ENCODE peak calls at places on chromosomes 11 and 22, in six cellular contexts. R is H9, D is IMR-90, L is neuronal stem cell, Z is H1, V is mesenchymal stem cell. U is an unnamed sample.

GRCh38 chr22:36374603-36375024 is 13.2 kb downstream of the MYH9 start:
- DNase-seq in R (no peak), D (peak; percentile 77), L (no peak), Z (no peak), V (peak; percentile 60), U (peak; percentile 8)

GRCh38 chr11:105689636-105690035 is 79.8 kb downstream of the GRIA4 start:
- DNase-seq in R (no peak), D (no peak), L (no peak), Z (no peak), V (no peak), U (peak; percentile 3)

GRCh38 chr11:17161515-17161914 is 46.3 kb downstream of the PIK3C2A start:
- DNase-seq in R (no peak), D (no peak), L (no peak), Z (no peak), V (no peak), U (no peak)

GRCh38 chr11:33689089-33689488 is 11.5 kb downstream of the C11orf91 start:
- DNase-seq in R (no peak), D (no peak), L (no peak), Z (no peak), V (no peak), U (no peak)

GRCh38 chr22:43313497-43314474 is 29.4 kb downstream of the SCUBE1 start:
- DNase-seq in R (no peak), D (no peak), L (no peak), Z (no peak), V (peak; percentile 26), U (peak; percentile 24)

GRCh38 chr22:18001040-18001893 is 23.1 kb downstream of the MICAL3 start:
- DNase-seq in R (peak; percentile 95), D (peak; percentile 99), L (peak; percentile 98), Z (peak; percentile 89), V (peak; percentile 99), U (peak; percentile 99)

GRCh38 chr22:36409911-36410756 is 22.4 kb upstream of the MYH9 start:
- DNase-seq in R (peak; percentile 100), D (no peak), L (peak; percentile 89), Z (peak; percentile 96), V (peak; percentile 68), U (peak; percentile 100)

GRCh38 chr11:6570691-6571427 is 32.6 kb downstream of the RRP8 start:
- DNase-seq in R (peak; percentile 69), D (no peak), L (no peak), Z (no peak), V (no peak), U (no peak)

GRCh38 chr22:18110194-18110943 is at the start of gene TUBA8:
- DNase-seq in R (peak; percentile 52), D (peak; percentile 16), L (peak; percentile 30), Z (no peak), V (peak; percentile 21), U (peak; percentile 29)

GRCh38 chr11:66891849-66892660 is 35.2 kb downstream of the LRFN4 start:
- DNase-seq in R (peak; percentile 82), D (peak; percentile 99), L (no peak), Z (no peak), V (peak; percentile 94), U (peak; percentile 96)

GRCh38 chr11:36288442-36289225 is 590 bp downstream of the COMMD9 start:
- DNase-seq in R (no peak), D (no peak), L (no peak), Z (no peak), V (no peak), U (peak; percentile 11)

GRCh38 chr11:74557526-74557925 is 34.9 kb upstream of the POLD3 start:
- DNase-seq in R (no peak), D (no peak), L (no peak), Z (no peak), V (no peak), U (no peak)

GRCh38 chr22:40224702-40225101 is 47.0 kb downstream of the TNRC6B start:
- DNase-seq in R (no peak), D (peak; percentile 6), L (no peak), Z (no peak), V (no peak), U (no peak)

GRCh38 chr22:40218723-40219294 is 41.1 kb downstream of the TNRC6B start:
- DNase-seq in R (peak; percentile 18), D (peak; percentile 31), L (no peak), Z (no peak), V (no peak), U (no peak)

GRCh38 chr22:40221055-40221414 is 43.3 kb downstream of the TNRC6B start:
- DNase-seq in R (no peak), D (no peak), L (no peak), Z (no peak), V (no peak), U (no peak)

GRCh38 chr22:40218152-40218551 is 40.4 kb downstream of the TNRC6B start:
- DNase-seq in R (no peak), D (no peak), L (no peak), Z (no peak), V (no peak), U (no peak)

DNA sequence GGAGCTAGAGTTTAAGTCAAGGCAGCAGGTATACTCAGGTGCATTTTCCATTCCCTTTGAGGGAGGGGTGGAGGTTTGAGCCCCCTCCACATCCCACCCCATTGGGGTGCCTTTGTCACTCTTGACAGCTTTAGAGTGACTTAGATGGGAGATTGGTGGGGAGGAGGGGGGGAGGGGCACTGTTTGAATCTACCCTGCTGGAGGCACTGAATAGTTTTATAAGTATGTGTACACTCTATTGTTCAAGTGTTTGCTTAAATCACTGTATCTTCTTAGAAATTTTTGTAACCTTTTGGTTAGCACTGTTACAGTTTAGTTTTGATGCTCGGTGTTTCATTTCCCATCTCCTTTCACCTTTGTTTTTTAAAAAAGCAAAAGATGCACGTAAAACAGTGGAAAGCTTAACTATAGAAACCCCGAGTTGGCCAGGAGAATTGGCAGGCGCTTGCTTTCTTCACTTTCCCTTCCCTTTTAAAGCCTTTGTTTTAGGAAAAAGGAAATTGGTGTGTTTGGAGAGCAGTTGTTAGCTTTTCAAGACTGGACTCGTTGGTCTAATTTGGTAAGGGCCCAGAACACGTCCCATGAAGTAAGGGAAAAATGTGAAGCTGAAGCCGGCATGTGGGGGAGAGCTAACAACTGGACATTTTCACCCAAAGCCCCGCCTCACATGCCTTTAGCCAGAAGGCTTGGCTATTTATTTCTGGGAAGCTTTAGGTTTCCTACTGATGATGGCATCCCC is 42.8 kb downstream of the TNRC6B start:
- DNase-seq in R (peak; percentile 14), D (no peak), L (no peak), Z (no peak), V (no peak), U (no peak)
- H3K4me1 ChIP-seq in R (peaks cover 32% of the 10 kb centered on the region), D (peaks cover 12% of the 10 kb centered on the region), L (peaks cover 3% of the 10 kb centered on the region), Z (peaks cover 28% of the 10 kb centered on the region), V (peaks cover 16% of the 10 kb centered on the region), U (peaks cover 4% of the 10 kb centered on the region)

GRCh38 chr11:72752088-72752914 is at the start of gene ARAP1:
- DNase-seq in R (peak; percentile 90), D (peak; percentile 59), L (peak; percentile 60), Z (no peak), V (peak; percentile 77), U (peak; percentile 91)
- H3K18ac ChIP-seq in R (peak within 1 kb of the TSS; percentile 18), D (peak within 1 kb of the TSS; percentile 64), L (peak within 1 kb of the TSS; percentile 93), Z (peak within 1 kb of the TSS; percentile 83), V (peak within 1 kb of the TSS; percentile 87), U (peak within 1 kb of the TSS; percentile 94)

GRCh38 chr11:26490546-26490945 is 81.5 kb downstream of the MUC15 start:
- DNase-seq in R (no peak), D (no peak), L (no peak), Z (no peak), V (no peak), U (no peak)

DNA sequence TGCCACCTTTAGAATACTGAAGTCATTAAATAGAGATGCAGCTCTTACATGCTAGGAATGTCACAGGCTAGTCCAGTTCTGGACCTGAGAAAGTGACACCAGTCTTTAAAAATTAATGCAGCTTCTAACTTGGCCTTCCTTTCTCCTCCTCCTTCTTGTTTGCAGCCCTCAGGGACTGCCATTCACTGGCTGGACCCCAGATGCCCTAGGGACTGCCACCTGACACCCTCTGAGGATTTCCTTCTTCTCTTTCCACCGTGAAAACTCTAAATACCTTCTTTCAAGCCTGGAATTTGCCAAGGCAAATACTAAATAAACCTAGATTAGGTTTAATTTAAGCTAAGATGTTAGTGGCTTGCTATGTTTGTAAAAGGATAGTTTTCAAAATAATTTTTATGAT is 78.4 kb downstream of the MUC15 start:
- DNase-seq in R (no peak), D (no peak), L (peak; percentile 12), Z (no peak), V (no peak), U (no peak)
- H3K4ac ChIP-seq in R (no peak overlapping the region), D (no peak overlapping the region), L (no peak overlapping the region), Z (no peak overlapping the region), V (no peak overlapping the region), U (no peak overlapping the region)

DNA sequence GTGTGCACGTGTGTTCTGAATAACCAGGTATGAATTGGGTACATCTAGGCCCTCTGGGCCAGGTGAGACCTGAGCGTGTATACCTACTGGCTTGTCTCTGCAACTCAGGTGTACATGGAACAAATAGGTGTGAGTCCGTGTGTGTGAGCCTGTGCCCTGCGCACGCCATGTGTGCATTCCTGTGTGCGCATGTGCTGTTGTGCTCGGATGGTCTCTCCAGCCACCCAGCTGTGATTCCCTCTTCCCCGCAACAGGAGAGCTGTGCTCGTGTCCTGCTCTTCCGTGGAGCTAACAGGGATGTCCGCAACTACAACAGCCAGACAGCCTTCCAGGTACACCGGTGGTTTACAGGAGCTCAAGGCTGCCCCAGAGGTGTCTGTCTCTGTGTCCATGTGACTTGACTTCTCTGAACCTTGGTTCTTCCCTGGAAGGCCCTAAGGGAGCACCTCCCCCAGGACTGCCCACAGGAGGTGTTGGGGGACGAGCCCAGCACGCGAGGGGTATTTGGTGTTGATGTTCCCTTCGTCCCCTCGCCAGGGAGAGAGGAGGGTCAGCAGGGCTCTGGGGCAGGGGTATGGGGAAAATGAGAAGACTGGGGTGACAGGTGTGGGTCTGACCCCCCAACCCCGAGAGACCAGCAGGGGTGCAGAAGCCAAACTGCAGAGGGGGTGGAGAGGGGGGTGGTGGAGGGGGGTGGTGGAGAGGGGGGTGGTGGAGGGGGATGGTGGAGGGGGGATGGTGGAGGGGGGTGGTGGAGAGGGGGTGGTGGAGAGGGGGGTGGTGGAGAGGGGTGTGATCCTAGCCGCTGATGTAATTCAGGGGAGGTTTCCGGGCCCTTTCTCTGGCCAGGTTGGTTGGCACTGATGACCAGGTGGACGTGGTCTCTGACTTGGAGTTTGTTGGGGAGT is 10.7 kb downstream of the SHANK3 start:
- DNase-seq in R (no peak), D (no peak), L (no peak), Z (no peak), V (no peak), U (no peak)
- H3K4me1 ChIP-seq in R (no peaks in the 10 kb centered on the region), D (no peaks in the 10 kb centered on the region), L (no peaks in the 10 kb centered on the region), Z (no peaks in the 10 kb centered on the region), V (peaks cover 6% of the 10 kb centered on the region), U (no peaks in the 10 kb centered on the region)

DNA sequence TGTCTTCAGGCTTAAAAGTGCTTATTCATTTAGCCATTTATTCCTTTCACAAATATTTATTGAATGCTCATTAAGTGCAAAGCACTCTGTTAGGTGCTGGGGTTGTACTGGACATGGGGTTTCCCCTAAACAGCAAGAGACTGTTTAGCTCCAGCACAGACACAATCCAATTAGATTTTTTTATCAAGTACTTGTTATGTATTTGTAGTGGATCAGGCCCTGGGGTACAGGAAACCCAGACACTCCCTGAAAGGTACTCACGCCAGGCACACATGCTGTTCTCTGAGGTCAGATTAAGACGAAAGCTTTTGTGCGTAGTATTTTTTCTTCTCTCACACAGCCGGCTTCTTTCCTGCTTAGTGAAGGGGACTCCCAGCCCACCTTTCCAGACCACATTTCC is 218.1 kb upstream of the PLET1 start:
- DNase-seq in R (no peak), D (no peak), L (no peak), Z (no peak), V (no peak), U (no peak)
- H3K18ac ChIP-seq in R (no peak overlapping the region), D (no peak overlapping the region), L (no peak overlapping the region), Z (no peak overlapping the region), V (no peak overlapping the region), U (no peak overlapping the region)